ENCODE peak calls at places on chromosomes 6 and 20, in ten cellular contexts. G is fibroblast of mammary gland, S is upper lobe of left lung, N is AG09309, O is Peyer's patch, P is GM12865, J is choroid plexus epithelial cell, U is neural crest cell, H is endothelial cell, D is fibroblast of pulmonary artery. L is an unnamed sample.
A peak's percentile ranks its signal among the peaks of the same experiment; 100 is the strongest.

GRCh38 chr6:72466971-72467566 is 154.8 kb upstream of the KCNQ5 start:
- DNase-seq in G (no peak), S (no peak), N (no peak), O (no peak), P (no peak), J (no peak), U (no peak), H (no peak), D (peak; percentile 13), L (no peak)

GRCh38 chr6:91126876-91127275 is 540.0 kb upstream of the MAP3K7 start:
- DNase-seq in G (no peak), S (no peak), N (no peak), O (no peak), P (no peak), J (no peak), U (no peak), H (no peak), D (no peak), L (no peak)

GRCh38 chr6:118651282-118652050 is at the start of gene CEP85L:
- DNase-seq in G (peak; percentile 80), S (peak; percentile 99), N (peak; percentile 34), O (peak; percentile 85), P (peak; percentile 94), J (peak; percentile 93), U (peak; percentile 83), H (peak; percentile 92), D (peak; percentile 89), L (peak; percentile 82)

GRCh38 chr6:151335930-151336329 is 55.4 kb downstream of the ZBTB2 start:
- DNase-seq in G (no peak), S (no peak), N (no peak), O (no peak), P (no peak), J (no peak), U (no peak), H (no peak), D (no peak), L (no peak)

GRCh38 chr6:43969158-43969981 is 157.9 kb downstream of the MRPL14 start:
- DNase-seq in G (no peak), S (no peak), N (no peak), O (peak; percentile 26), P (no peak), J (no peak), U (no peak), H (no peak), D (no peak), L (no peak)

GRCh38 chr6:90383212-90383611 is 86.6 kb upstream of the BACH2 start:
- DNase-seq in G (no peak), S (no peak), N (no peak), O (no peak), P (peak; percentile 42), J (no peak), U (no peak), H (no peak), D (no peak), L (no peak)

GRCh38 chr6:90364846-90365401 is 68.3 kb upstream of the BACH2 start:
- DNase-seq in G (no peak), S (no peak), N (no peak), O (no peak), P (no peak), J (no peak), U (no peak), H (no peak), D (no peak), L (no peak)

GRCh38 chr6:158848441-158848840 is 29.3 kb upstream of the EZR start:
- DNase-seq in G (no peak), S (no peak), N (no peak), O (no peak), P (no peak), J (no peak), U (no peak), H (no peak), D (no peak), L (no peak)

GRCh38 chr20:62350098-62350628 is 16.9 kb downstream of the LAMA5 start:
- DNase-seq in G (no peak), S (peak; percentile 80), N (no peak), O (no peak), P (no peak), J (no peak), U (no peak), H (no peak), D (no peak), L (no peak)

GRCh38 chr20:44457016-44457415 is 18.7 kb upstream of the TTPAL start:
- DNase-seq in G (no peak), S (no peak), N (no peak), O (peak; percentile 89), P (no peak), J (no peak), U (no peak), H (no peak), D (no peak), L (no peak)

GRCh38 chr20:34112600-34113061 is 588 bp upstream of the EIF2S2 start:
- DNase-seq in G (peak; percentile 40), S (no peak), N (no peak), O (peak; percentile 57), P (peak; percentile 45), J (peak; percentile 66), U (peak; percentile 25), H (peak; percentile 24), D (peak; percentile 59), L (no peak)

GRCh38 chr6:168149015-168149414 is 70.0 kb upstream of the FRMD1 start:
- DNase-seq in G (no peak), S (peak; percentile 40), N (no peak), O (no peak), P (no peak), J (no peak), U (no peak), H (no peak), D (no peak), L (peak; percentile 12)

GRCh38 chr6:168147205-168147738 is 68.3 kb upstream of the FRMD1 start:
- DNase-seq in G (no peak), S (no peak), N (no peak), O (no peak), P (no peak), J (no peak), U (no peak), H (no peak), D (no peak), L (no peak)

GRCh38 chr6:168152306-168152963 is 73.4 kb upstream of the FRMD1 start:
- DNase-seq in G (no peak), S (no peak), N (no peak), O (no peak), P (no peak), J (no peak), U (no peak), H (no peak), D (no peak), L (no peak)

GRCh38 chr6:168148231-168148849 is 69.3 kb upstream of the FRMD1 start:
- DNase-seq in G (no peak), S (no peak), N (no peak), O (no peak), P (no peak), J (no peak), U (no peak), H (no peak), D (no peak), L (no peak)

GRCh38 chr6:168150551-168151444 is 71.8 kb upstream of the FRMD1 start:
- DNase-seq in G (no peak), S (peak; percentile 39), N (no peak), O (no peak), P (no peak), J (no peak), U (peak; percentile 31), H (peak; percentile 46), D (no peak), L (no peak)
- TF ChIP-seq CTCF in G (no peak), S (peak; percentile 49), N (peak; percentile 59), O (no peak), P (no peak), J (peak; percentile 60), U (peak; percentile 70), H (no peak), D (peak; percentile 34), L (no peak)

GRCh38 chr20:52105045-52105572 is 86.5 kb downstream of the ZFP64 start:
- DNase-seq in G (peak; percentile 28), S (peak; percentile 83), N (no peak), O (no peak), P (no peak), J (peak; percentile 49), U (no peak), H (peak; percentile 56), D (peak; percentile 47), L (no peak)

GRCh38 chr20:52103911-52104545 is 87.6 kb downstream of the ZFP64 start:
- DNase-seq in G (peak; percentile 13), S (peak; percentile 62), N (no peak), O (no peak), P (no peak), J (peak; percentile 25), U (no peak), H (peak; percentile 41), D (peak; percentile 11), L (no peak)

GRCh38 chr20:52103469-52103910 is 88.1 kb downstream of the ZFP64 start:
- DNase-seq in G (peak; percentile 36), S (peak; percentile 22), N (no peak), O (no peak), P (no peak), J (peak; percentile 39), U (no peak), H (peak; percentile 22), D (peak; percentile 23), L (no peak)

GRCh38 chr20:52104546-52105044 is 87.0 kb downstream of the ZFP64 start:
- DNase-seq in G (peak; percentile 18), S (peak; percentile 66), N (no peak), O (no peak), P (no peak), J (peak; percentile 28), U (no peak), H (peak; percentile 28), D (peak; percentile 13), L (no peak)

GRCh38 chr20:52105573-52106422 is 85.8 kb downstream of the ZFP64 start:
- DNase-seq in G (peak; percentile 49), S (peak; percentile 81), N (no peak), O (no peak), P (no peak), J (peak; percentile 39), U (peak; percentile 14), H (peak; percentile 31), D (peak; percentile 40), L (no peak)
- TF ChIP-seq CTCF in G (peak; percentile 24), S (no peak), N (peak; percentile 53), O (no peak), P (no peak), J (peak; percentile 54), U (peak; percentile 35), H (no peak), D (peak; percentile 29), L (no peak)

GRCh38 chr6:166770216-166771116 is 143.4 kb upstream of the RPS6KA2 start:
- DNase-seq in G (peak; percentile 6), S (no peak), N (no peak), O (no peak), P (no peak), J (peak; percentile 42), U (no peak), H (peak; percentile 4), D (no peak), L (no peak)
- TF ChIP-seq CTCF in G (peak; percentile 22), S (no peak), N (peak; percentile 42), O (no peak), P (no peak), J (peak; percentile 63), U (peak; percentile 35), H (peak; percentile 26), D (peak; percentile 21), L (no peak)

DNA sequence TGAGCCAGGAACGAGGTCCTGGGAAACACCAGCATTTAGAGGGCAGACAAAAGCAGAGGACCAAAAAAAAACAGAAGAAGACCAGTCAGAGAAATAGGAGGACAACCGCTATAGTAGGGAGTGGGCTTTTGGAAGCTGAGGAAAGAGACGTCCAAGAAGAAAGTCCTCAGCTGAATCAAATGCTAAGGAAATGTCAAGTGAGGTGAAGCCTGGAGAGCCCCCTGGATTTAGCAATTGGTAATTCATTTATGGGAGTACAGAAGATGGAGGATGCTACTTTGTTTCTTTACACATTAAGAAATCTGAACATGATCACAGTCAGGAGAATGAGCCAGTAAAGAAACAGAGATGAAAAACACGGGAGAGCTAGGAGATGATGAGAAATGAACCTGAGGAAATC is 41.1 kb downstream of the LRP11 start:
- DNase-seq in G (no peak), S (no peak), N (no peak), O (no peak), P (no peak), J (peak; percentile 14), U (no peak), H (no peak), D (no peak), L (no peak)
- TF ChIP-seq CTCF in G (peak; percentile 12), S (no peak), N (no peak), O (no peak), P (peak; percentile 4), J (peak; percentile 33), U (peak; percentile 13), H (no peak), D (peak; percentile 14), L (no peak)